ENCODE peak calls at places on chromosomes 3 and 15, in eight cellular contexts. Q, N, S, D, U, W, A and V are unnamed samples.
A peak's percentile ranks its signal among the peaks of the same experiment; 100 is the strongest.

GRCh38 chr3:126536126-126536525 is 12.2 kb downstream of the CHST13 start:
- DNase-seq in D (no peak), Q (no peak), U (no peak), W (no peak), N (no peak), S (no peak), A (no peak), V (no peak)

GRCh38 chr3:67017211-67017610 is 19.1 kb downstream of the KBTBD8 start:
- DNase-seq in W (no peak), U (no peak), A (no peak), S (peak; percentile 14), N (no peak), Q (no peak), D (peak; percentile 43), V (peak; percentile 16)

GRCh38 chr15:69718445-69718844 is 265.8 kb downstream of the RPLP1 start:
- DNase-seq in S (no peak), W (no peak), U (no peak), Q (no peak), D (no peak), A (no peak), N (no peak), V (no peak)

GRCh38 chr15:78429477-78429876 is 8.5 kb upstream of the IREB2 start:
- DNase-seq in A (no peak), N (no peak), S (no peak), D (no peak), U (peak; percentile 38), W (no peak), Q (no peak), V (no peak)

GRCh38 chr3:38138347-38139190 is at the start of gene MYD88:
- DNase-seq in W (peak; percentile 82), N (no peak), Q (peak; percentile 62), U (peak; percentile 84), D (peak; percentile 88), S (peak; percentile 75), A (peak; percentile 85), V (peak; percentile 81)

GRCh38 chr15:55562601-55563000 is 25.5 kb downstream of the PYGO1 start:
- DNase-seq in S (no peak), Q (no peak), N (no peak), D (no peak), U (no peak), W (no peak), A (no peak), V (no peak)

GRCh38 chr3:81910244-81910852 is 148.9 kb upstream of the GBE1 start:
- DNase-seq in S (peak; percentile 25), W (peak; percentile 76), Q (peak; percentile 69), N (peak; percentile 23), A (peak; percentile 69), D (peak; percentile 59), U (peak; percentile 58), V (peak; percentile 44)

GRCh38 chr3:16151109-16151508 is 23.4 kb upstream of the GALNT15 start:
- DNase-seq in U (peak; percentile 43), Q (peak; percentile 44), D (no peak), S (no peak), A (no peak), W (no peak), N (no peak), V (peak; percentile 34)

GRCh38 chr15:85707519-85708338 is 87.0 kb downstream of the KLHL25 start:
- DNase-seq in S (peak; percentile 10), U (peak; percentile 76), W (no peak), A (no peak), D (peak; percentile 63), Q (no peak), N (no peak), V (peak; percentile 59)

GRCh38 chr15:43218908-43219706 is 1.7 kb downstream of the EPB42 start:
- DNase-seq in S (peak; percentile 78), W (peak; percentile 95), A (peak; percentile 86), Q (peak; percentile 13), D (peak; percentile 6), U (peak; percentile 47), N (no peak), V (no peak)

GRCh38 chr3:186589115-186589514 is 18.6 kb downstream of the DNAJB11 start:
- DNase-seq in Q (no peak), N (no peak), W (peak; percentile 62), U (no peak), S (no peak), A (peak; percentile 42), D (peak; percentile 49), V (peak; percentile 39)

GRCh38 chr3:31004025-31004678 is 109.7 kb upstream of the GADL1 start:
- DNase-seq in S (peak; percentile 9), D (no peak), N (no peak), U (peak; percentile 12), Q (peak; percentile 52), A (no peak), W (no peak), V (no peak)

GRCh38 chr15:57509121-57509520 is 82.6 kb upstream of the MYZAP start:
- DNase-seq in N (no peak), U (no peak), D (no peak), A (peak; percentile 68), S (no peak), Q (no peak), W (peak; percentile 41), V (no peak)

GRCh38 chr15:23869391-23869790 is 182.3 kb upstream of the NDN start:
- DNase-seq in A (peak; percentile 86), S (peak; percentile 39), W (peak; percentile 92), U (peak; percentile 79), Q (peak; percentile 7), D (no peak), N (no peak), V (no peak)

GRCh38 chr3:24069045-24069444 is 124.0 kb downstream of the NR1D2 start:
- DNase-seq in W (peak; percentile 52), N (no peak), U (peak; percentile 24), Q (peak; percentile 42), A (peak; percentile 31), S (no peak), D (peak; percentile 13), V (no peak)

GRCh38 chr3:77186728-77187127 is 146.8 kb downstream of the ROBO2 start:
- DNase-seq in S (no peak), W (no peak), N (no peak), D (no peak), U (no peak), A (no peak), Q (peak; percentile 15), V (no peak)

GRCh38 chr3:166265153-166265552 is 427.9 kb upstream of the BCHE start:
- DNase-seq in S (no peak), A (no peak), U (no peak), D (no peak), Q (no peak), W (no peak), N (no peak), V (peak; percentile 48)

GRCh38 chr3:196397941-196398340 is 34.3 kb downstream of the UBXN7 start:
- DNase-seq in S (no peak), Q (no peak), N (no peak), A (no peak), D (no peak), U (no peak), W (no peak), V (no peak)

GRCh38 chr15:66566963-66567531 is 1.2 kb upstream of the LCTL start:
- DNase-seq in Q (peak; percentile 70), S (peak; percentile 87), U (peak; percentile 90), A (peak; percentile 93), D (peak; percentile 89), N (peak; percentile 58), W (peak; percentile 95), V (peak; percentile 59)

GRCh38 chr3:44648564-44649229 is at the start of gene ZNF35:
- DNase-seq in S (peak; percentile 90), U (peak; percentile 92), W (peak; percentile 98), Q (peak; percentile 92), N (peak; percentile 87), D (peak; percentile 86), A (peak; percentile 96), V (peak; percentile 88)

GRCh38 chr3:196120291-196120951 is 38.5 kb upstream of the TFRC start:
- DNase-seq in W (no peak), D (peak; percentile 40), S (no peak), U (peak; percentile 25), Q (no peak), N (no peak), A (no peak), V (no peak)

GRCh38 chr15:65374831-65375401 is 2.9 kb downstream of the IGDCC3 start:
- DNase-seq in A (peak; percentile 38), W (no peak), S (no peak), D (no peak), N (no peak), U (no peak), Q (no peak), V (no peak)

GRCh38 chr3:69370156-69370944 is 15.5 kb downstream of the FRMD4B start:
- DNase-seq in U (no peak), D (no peak), S (no peak), W (no peak), A (no peak), N (no peak), Q (peak; percentile 23), V (no peak)

GRCh38 chr3:172307143-172307560 is 141.1 kb downstream of the GHSR start:
- DNase-seq in W (no peak), U (peak; percentile 51), Q (peak; percentile 22), S (peak; percentile 41), A (no peak), N (no peak), D (no peak), V (no peak)

GRCh38 chr15:76058714-76059319 is 968 bp upstream of the TMEM266 start:
- DNase-seq in U (peak; percentile 43), Q (peak; percentile 19), N (no peak), W (peak; percentile 53), A (peak; percentile 52), D (no peak), S (peak; percentile 50), V (peak; percentile 33)

DNA sequence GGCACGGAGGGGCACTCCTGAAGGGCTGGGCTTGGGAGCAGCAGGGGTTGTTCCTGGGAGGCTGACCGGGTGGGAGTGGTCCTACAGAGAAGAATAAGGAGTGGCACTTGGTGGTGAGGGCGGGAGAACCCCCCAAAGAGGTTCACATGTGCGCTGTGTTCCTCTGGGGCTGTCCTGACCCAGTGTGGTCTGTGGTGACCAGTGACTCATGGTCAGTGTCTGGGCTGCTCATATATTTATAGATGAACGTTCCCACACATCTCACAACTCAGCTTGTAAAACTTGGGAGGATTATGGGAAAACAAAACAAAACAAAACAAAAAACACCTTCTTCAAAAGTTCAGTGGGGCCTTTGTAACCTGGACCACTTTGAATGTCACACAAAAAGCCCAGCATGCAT is 10.0 kb downstream of the TRPM1 start:
- DNase-seq in N (no peak), D (no peak), S (no peak), U (no peak), Q (peak; percentile 29), W (no peak), A (no peak), V (no peak)
- TF ChIP-seq EZH2phosphoT487 in N (no peak), D (no peak), S (no peak), U (no peak), Q (no peak), W (no peak), A (no peak), V (no peak)

GRCh38 chr15:101296418-101297405 is 1.7 kb upstream of the SNRPA1 start:
- DNase-seq in W (no peak), A (no peak), N (no peak), D (no peak), S (no peak), Q (peak; percentile 70), U (no peak), V (no peak)
- H2AFZ ChIP-seq in W (no peak overlapping the region), A (no peak overlapping the region), N (no peak overlapping the region), D (no peak overlapping the region), S (peak overlapping the region; percentile 95), Q (no peak overlapping the region), U (peak overlapping the region; percentile 64), V (peak overlapping the region; percentile 84)

GRCh38 chr3:25424238-25425013 is 3.6 kb upstream of the RARB start:
- DNase-seq in A (no peak), U (peak; percentile 58), D (no peak), N (no peak), S (peak; percentile 17), Q (peak; percentile 40), W (no peak), V (no peak)
- TF ChIP-seq CTCF in A (no peak), U (no peak), D (no peak), N (no peak), S (no peak), Q (no peak), W (no peak), V (no peak)

GRCh38 chr3:63582943-63583500 is 69.5 kb upstream of the SNTN start:
- DNase-seq in Q (no peak), A (no peak), W (no peak), S (no peak), D (no peak), U (no peak), N (no peak), V (no peak)
- TF ChIP-seq EZH2phosphoT487 in Q (no peak), A (no peak), W (no peak), S (no peak), D (no peak), U (no peak), N (no peak), V (no peak)